ENCODE peak calls at places on chromosomes 16 and 17, in four cellular contexts. H is choroid plexus epithelial cell, O is ascending aorta, W is AG10803. R is an unnamed sample.

GRCh38 chr17:74351552-74352210 is 10.0 kb downstream of the BTBD17 start:
- DNase-seq in W (no peak), O (no peak), H (no peak), R (no peak)

GRCh38 chr16:83692224-83692623 is 115.6 kb upstream of the HSBP1 start:
- DNase-seq in O (no peak), H (no peak), W (peak), R (no peak)

GRCh38 chr17:63436523-63437110 is 9.5 kb downstream of the CYB561 start:
- DNase-seq in O (peak), W (no peak), H (peak), R (peak)

GRCh38 chr17:37505333-37505732 is 15.6 kb downstream of the DUSP14 start:
- DNase-seq in H (no peak), O (no peak), W (no peak), R (no peak)

GRCh38 chr16:72932677-72933335 is 115.1 kb downstream of the ZFHX3 start:
- DNase-seq in W (no peak), H (no peak), O (no peak), R (no peak)

GRCh38 chr17:44269118-44269794 is 1.3 kb upstream of the SLC4A1 start:
- DNase-seq in H (no peak), O (no peak), W (no peak), R (no peak)

GRCh38 chr16:31202402-31203385 is at the start of gene PYCARD:
- DNase-seq in O (peak), H (peak), W (peak), R (peak)

GRCh38 chr17:37802061-37802460 is 57.2 kb upstream of the HNF1B start:
- DNase-seq in H (no peak), W (no peak), O (no peak), R (no peak)

GRCh38 chr16:30104492-30104891 is 8.5 kb upstream of the YPEL3 start:
- DNase-seq in W (no peak), O (no peak), H (no peak), R (no peak)
- H3K4me3 ChIP-seq in W (no peak), O (no peak), H (no peak), R (no peak)

GRCh38 chr16:87054856-87055255 is 262.3 kb downstream of the C16orf95 start:
- DNase-seq in H (no peak), O (no peak), W (no peak), R (no peak)

GRCh38 chr16:87057291-87057881 is 259.8 kb downstream of the C16orf95 start:
- DNase-seq in H (peak), O (peak), W (peak), R (peak)

GRCh38 chr16:87056551-87056950 is 260.6 kb downstream of the C16orf95 start:
- DNase-seq in W (no peak), O (peak), H (no peak), R (no peak)

GRCh38 chr16:87054154-87054553 is 263.0 kb downstream of the C16orf95 start:
- DNase-seq in O (no peak), W (no peak), H (no peak), R (no peak)

DNA sequence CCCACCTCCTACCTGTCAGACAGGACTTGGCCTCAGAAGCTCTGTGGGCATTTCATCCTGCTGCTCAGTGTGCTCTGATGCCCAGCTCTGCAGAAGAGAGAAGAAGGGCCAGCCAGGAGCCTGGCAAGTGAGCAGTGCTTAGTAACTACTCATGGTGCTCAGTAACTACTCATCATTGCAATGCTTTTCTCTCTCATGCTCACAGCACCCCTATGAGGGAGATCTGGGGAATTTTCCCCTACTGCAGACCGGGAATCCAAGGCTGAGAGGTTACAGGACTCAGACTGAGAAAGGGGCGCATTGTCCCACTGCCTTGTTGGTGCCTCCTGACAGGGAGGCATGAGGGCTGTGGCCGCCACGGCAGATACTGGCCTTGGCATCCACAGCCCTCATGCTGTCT is 261.1 kb downstream of the C16orf95 start:
- DNase-seq in O (peak), H (peak), W (peak), R (peak)
- TF ChIP-seq CTCF in O (no peak), H (peak), W (peak), R (peak)

DNA sequence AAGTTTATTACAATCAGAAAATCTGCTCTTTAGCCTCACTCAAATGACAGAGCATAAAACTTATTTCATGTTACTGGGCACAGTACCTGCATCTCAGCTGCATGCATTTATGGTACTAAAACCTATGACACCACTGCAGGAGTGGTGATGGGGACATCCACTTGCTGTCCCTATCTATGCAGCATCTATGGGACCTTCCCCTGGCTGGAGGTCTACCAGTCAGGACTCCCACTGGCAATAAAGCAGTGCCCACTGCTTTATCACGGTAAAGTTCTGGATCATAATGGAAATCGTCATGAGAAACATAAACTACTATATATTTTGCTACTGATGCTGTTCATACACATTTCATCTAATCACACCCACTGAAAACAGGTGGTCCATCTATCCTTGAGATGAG is 26.2 kb downstream of the NSMCE1 start:
- DNase-seq in W (no peak), H (no peak), O (peak), R (no peak)
- H3K4me3 ChIP-seq in W (peak), H (peak), O (peak), R (no peak)

GRCh38 chr17:57001541-57001940 is 23.6 kb downstream of the SCPEP1 start:
- DNase-seq in W (no peak), H (no peak), O (no peak), R (no peak)
- TF ChIP-seq CTCF in W (no peak), H (no peak), O (no peak), R (no peak)

GRCh38 chr16:79838860-79839259 is 238.3 kb upstream of the MAF start:
- DNase-seq in O (no peak), H (peak), W (peak), R (peak)
- H3K4me3 ChIP-seq in O (no peak), H (no peak), W (no peak), R (no peak)

DNA sequence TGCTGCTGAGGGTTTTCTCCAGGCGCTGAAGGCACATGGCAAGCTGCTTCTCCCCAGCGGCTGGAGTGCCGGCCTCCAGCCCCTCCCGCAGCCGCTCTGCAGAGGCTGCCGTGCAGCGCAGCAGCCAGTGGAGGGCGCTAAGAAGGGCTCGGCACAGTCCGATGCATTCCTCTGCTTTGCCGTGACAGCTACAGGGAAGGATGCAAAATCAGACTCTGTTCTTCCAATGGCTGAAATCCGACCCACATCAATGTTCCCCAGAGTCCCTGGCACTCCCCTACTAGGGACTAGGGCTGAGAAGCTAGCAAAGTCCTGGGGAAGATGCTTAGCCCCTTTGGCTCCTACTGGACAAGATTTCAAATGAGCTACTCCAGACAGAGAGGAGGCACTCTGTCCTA is 19.0 kb downstream of the MED24 start:
- DNase-seq in O (no peak), W (peak), H (peak), R (peak)
- TF ChIP-seq CTCF in O (no peak), W (peak), H (peak), R (peak)

GRCh38 chr17:61416211-61416539 is 16.5 kb downstream of the TBX2 start:
- DNase-seq in H (no peak), W (no peak), O (no peak), R (no peak)
- H3K4me3 ChIP-seq in H (no peak), W (no peak), O (peak), R (no peak)

DNA sequence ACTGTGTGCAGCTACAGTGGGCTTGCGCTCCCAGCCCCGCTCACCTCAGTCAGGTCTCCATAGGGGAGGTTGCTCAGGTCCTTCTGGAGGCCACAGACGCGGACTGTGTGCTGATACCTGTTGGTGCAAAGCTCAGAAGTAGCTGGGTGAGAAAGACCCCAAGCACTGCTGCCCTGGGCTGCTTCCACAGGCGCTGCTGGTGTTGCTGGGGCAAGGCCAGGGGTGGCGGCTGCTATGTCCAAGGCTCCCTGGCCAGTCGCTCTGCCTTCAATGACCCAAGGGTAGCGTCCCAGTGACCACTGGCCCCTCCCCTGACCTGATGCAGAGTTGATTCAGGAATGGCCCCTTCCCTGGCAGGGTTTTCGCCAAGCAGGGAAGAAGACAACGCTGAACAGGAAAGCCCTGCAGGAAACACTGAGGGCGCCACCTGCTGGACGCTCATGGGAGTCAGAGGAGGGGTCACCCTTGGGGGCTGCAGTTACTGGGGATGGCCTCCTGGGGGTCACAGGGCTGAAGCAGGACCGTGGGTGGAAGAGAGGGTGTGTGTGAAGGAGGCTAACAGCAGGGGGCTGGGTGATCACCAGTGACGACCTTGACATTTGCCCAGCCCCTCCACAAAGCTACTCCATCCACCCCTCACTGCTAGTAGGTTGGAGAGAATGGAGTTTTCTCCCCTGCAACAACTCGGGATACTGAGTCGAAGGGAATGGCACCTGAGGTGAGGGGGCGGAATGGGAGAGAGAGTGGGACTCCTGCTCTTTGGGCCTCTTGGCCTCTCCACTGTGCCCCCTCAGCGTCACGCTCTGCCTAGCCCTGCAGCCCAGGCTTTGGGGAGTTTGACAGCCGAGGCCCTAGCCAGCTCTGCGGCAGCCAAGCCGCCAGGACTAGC is 38.3 kb downstream of the ABCC12 start:
- DNase-seq in H (peak), W (no peak), O (no peak), R (peak)
- TF ChIP-seq CTCF in H (peak), W (peak), O (peak), R (peak)

DNA sequence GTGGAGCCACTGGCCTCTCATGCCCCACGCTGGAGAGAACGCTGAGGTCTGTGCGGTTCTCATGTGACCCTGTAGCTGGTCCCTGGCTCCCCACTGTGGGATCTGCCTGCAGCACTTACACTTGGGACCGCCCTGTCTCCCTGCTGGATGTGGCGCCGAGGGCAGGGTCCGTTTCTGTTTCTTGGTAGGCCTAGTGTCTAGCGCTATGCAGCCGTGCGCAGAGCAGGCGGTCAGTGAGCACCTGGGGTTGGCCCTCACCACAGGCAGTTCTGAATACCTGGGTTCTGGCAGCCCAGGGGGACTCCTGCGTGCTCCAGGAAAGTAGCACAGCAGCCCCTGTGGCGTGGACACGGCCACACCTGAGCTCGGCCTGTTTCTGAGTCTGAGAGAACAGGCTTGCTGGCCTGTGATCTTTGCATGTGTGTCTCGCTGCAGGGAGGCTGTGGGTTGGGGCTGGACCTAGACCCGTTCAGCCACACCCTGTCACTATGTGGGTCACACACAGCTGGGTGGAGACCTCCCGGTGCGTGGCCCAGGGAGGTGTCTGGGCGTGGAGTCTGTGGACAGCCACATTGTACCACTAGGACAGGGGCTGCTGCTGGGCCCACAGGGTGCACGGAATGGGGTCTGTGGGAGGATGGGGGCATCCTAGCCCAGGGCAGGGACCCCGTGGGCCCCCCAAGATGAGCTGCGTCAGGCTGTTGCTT is 2.8 kb downstream of the CAPN15 start:
- DNase-seq in W (no peak), O (no peak), H (no peak), R (no peak)
- H3K4me3 ChIP-seq in W (no peak), O (no peak), H (no peak), R (no peak)